ENCODE peak calls at places on chromosome 12, in eight cellular contexts. One of them, this sample, is unnamed.

GRCh38 chr12:110365743-110366473 is 37.6 kb downstream of the ANAPC7 start:
- DNase-seq in stimulated activated CD4-positive, alpha-beta T cell treated with anti-CD3 and anti-CD28 coated beads, Interleukin-12 subunit alpha, Interleukin-12 subunit beta, amount 100 ng/mL, for 24 hours: no peak
- DNase-seq in GDM1: no peak
- DNase-seq in transverse colon: no peak
- DNase-seq in stimulated activated CD8-positive, alpha-beta memory T cell treated with anti-CD3 and anti-CD28 coated beads, Interleukin-7, amount 100 ng/mL, for 1 hour: no peak
- DNase-seq in HL-60: no peak
- DNase-seq in NCI-H2081 treated with DMSO at 0.1 percent for 48 hours: no peak
- DNase-seq in cardiac fibroblast: no peak
- DNase-seq in this sample: no peak

GRCh38 chr12:12088761-12089160 is 18.0 kb downstream of the BCL2L14 start:
- DNase-seq in stimulated activated CD4-positive, alpha-beta T cell treated with anti-CD3 and anti-CD28 coated beads, Interleukin-12 subunit alpha, Interleukin-12 subunit beta, amount 100 ng/mL, for 24 hours: no peak
- DNase-seq in GDM1: no peak
- DNase-seq in transverse colon: no peak
- DNase-seq in stimulated activated CD8-positive, alpha-beta memory T cell treated with anti-CD3 and anti-CD28 coated beads, Interleukin-7, amount 100 ng/mL, for 1 hour: no peak
- DNase-seq in HL-60: no peak
- DNase-seq in NCI-H2081 treated with DMSO at 0.1 percent for 48 hours: no peak
- DNase-seq in cardiac fibroblast: no peak
- DNase-seq in this sample: no peak

GRCh38 chr12:123270380-123271181 is 1.1 kb downstream of the CDK2AP1 start:
- DNase-seq in stimulated activated CD4-positive, alpha-beta T cell treated with anti-CD3 and anti-CD28 coated beads, Interleukin-12 subunit alpha, Interleukin-12 subunit beta, amount 100 ng/mL, for 24 hours: no peak
- DNase-seq in GDM1: no peak
- DNase-seq in transverse colon: peak
- DNase-seq in stimulated activated CD8-positive, alpha-beta memory T cell treated with anti-CD3 and anti-CD28 coated beads, Interleukin-7, amount 100 ng/mL, for 1 hour: no peak
- DNase-seq in HL-60: peak
- DNase-seq in NCI-H2081 treated with DMSO at 0.1 percent for 48 hours: no peak
- DNase-seq in cardiac fibroblast: peak
- DNase-seq in this sample: no peak

GRCh38 chr12:62730649-62731377 is 204.1 kb downstream of the PPM1H start:
- DNase-seq in stimulated activated CD4-positive, alpha-beta T cell treated with anti-CD3 and anti-CD28 coated beads, Interleukin-12 subunit alpha, Interleukin-12 subunit beta, amount 100 ng/mL, for 24 hours: no peak
- DNase-seq in GDM1: peak
- DNase-seq in transverse colon: no peak
- DNase-seq in stimulated activated CD8-positive, alpha-beta memory T cell treated with anti-CD3 and anti-CD28 coated beads, Interleukin-7, amount 100 ng/mL, for 1 hour: no peak
- DNase-seq in HL-60: peak
- DNase-seq in NCI-H2081 treated with DMSO at 0.1 percent for 48 hours: no peak
- DNase-seq in cardiac fibroblast: peak
- DNase-seq in this sample: peak

GRCh38 chr12:112013601-112014402 is 576 bp downstream of the ERP29 start:
- DNase-seq in stimulated activated CD4-positive, alpha-beta T cell treated with anti-CD3 and anti-CD28 coated beads, Interleukin-12 subunit alpha, Interleukin-12 subunit beta, amount 100 ng/mL, for 24 hours: peak
- DNase-seq in GDM1: peak
- DNase-seq in transverse colon: peak
- DNase-seq in stimulated activated CD8-positive, alpha-beta memory T cell treated with anti-CD3 and anti-CD28 coated beads, Interleukin-7, amount 100 ng/mL, for 1 hour: peak
- DNase-seq in HL-60: peak
- DNase-seq in NCI-H2081 treated with DMSO at 0.1 percent for 48 hours: peak
- DNase-seq in cardiac fibroblast: peak
- DNase-seq in this sample: peak

GRCh38 chr12:57390174-57390573 is 40.7 kb downstream of the R3HDM2 start:
- DNase-seq in stimulated activated CD4-positive, alpha-beta T cell treated with anti-CD3 and anti-CD28 coated beads, Interleukin-12 subunit alpha, Interleukin-12 subunit beta, amount 100 ng/mL, for 24 hours: no peak
- DNase-seq in GDM1: no peak
- DNase-seq in transverse colon: no peak
- DNase-seq in stimulated activated CD8-positive, alpha-beta memory T cell treated with anti-CD3 and anti-CD28 coated beads, Interleukin-7, amount 100 ng/mL, for 1 hour: no peak
- DNase-seq in HL-60: no peak
- DNase-seq in NCI-H2081 treated with DMSO at 0.1 percent for 48 hours: no peak
- DNase-seq in cardiac fibroblast: no peak
- DNase-seq in this sample: no peak

GRCh38 chr12:20314325-20314724 is 54.0 kb upstream of the PDE3A start:
- DNase-seq in stimulated activated CD4-positive, alpha-beta T cell treated with anti-CD3 and anti-CD28 coated beads, Interleukin-12 subunit alpha, Interleukin-12 subunit beta, amount 100 ng/mL, for 24 hours: no peak
- DNase-seq in GDM1: no peak
- DNase-seq in transverse colon: no peak
- DNase-seq in stimulated activated CD8-positive, alpha-beta memory T cell treated with anti-CD3 and anti-CD28 coated beads, Interleukin-7, amount 100 ng/mL, for 1 hour: no peak
- DNase-seq in HL-60: no peak
- DNase-seq in NCI-H2081 treated with DMSO at 0.1 percent for 48 hours: no peak
- DNase-seq in cardiac fibroblast: peak
- DNase-seq in this sample: no peak

GRCh38 chr12:116964004-116964739 is 53.4 kb downstream of the FBXW8 start:
- DNase-seq in stimulated activated CD4-positive, alpha-beta T cell treated with anti-CD3 and anti-CD28 coated beads, Interleukin-12 subunit alpha, Interleukin-12 subunit beta, amount 100 ng/mL, for 24 hours: no peak
- DNase-seq in GDM1: no peak
- DNase-seq in transverse colon: no peak
- DNase-seq in stimulated activated CD8-positive, alpha-beta memory T cell treated with anti-CD3 and anti-CD28 coated beads, Interleukin-7, amount 100 ng/mL, for 1 hour: no peak
- DNase-seq in HL-60: no peak
- DNase-seq in NCI-H2081 treated with DMSO at 0.1 percent for 48 hours: no peak
- DNase-seq in cardiac fibroblast: no peak
- DNase-seq in this sample: no peak

GRCh38 chr12:93441111-93441616 is 583 bp downstream of the UBE2N start:
- DNase-seq in stimulated activated CD4-positive, alpha-beta T cell treated with anti-CD3 and anti-CD28 coated beads, Interleukin-12 subunit alpha, Interleukin-12 subunit beta, amount 100 ng/mL, for 24 hours: no peak
- DNase-seq in GDM1: no peak
- DNase-seq in transverse colon: peak
- DNase-seq in stimulated activated CD8-positive, alpha-beta memory T cell treated with anti-CD3 and anti-CD28 coated beads, Interleukin-7, amount 100 ng/mL, for 1 hour: peak
- DNase-seq in HL-60: no peak
- DNase-seq in NCI-H2081 treated with DMSO at 0.1 percent for 48 hours: no peak
- DNase-seq in cardiac fibroblast: no peak
- DNase-seq in this sample: no peak

GRCh38 chr12:89328483-89329030 is 23.7 kb downstream of the DUSP6 start:
- DNase-seq in stimulated activated CD4-positive, alpha-beta T cell treated with anti-CD3 and anti-CD28 coated beads, Interleukin-12 subunit alpha, Interleukin-12 subunit beta, amount 100 ng/mL, for 24 hours: no peak
- DNase-seq in GDM1: no peak
- DNase-seq in transverse colon: no peak
- DNase-seq in stimulated activated CD8-positive, alpha-beta memory T cell treated with anti-CD3 and anti-CD28 coated beads, Interleukin-7, amount 100 ng/mL, for 1 hour: no peak
- DNase-seq in HL-60: no peak
- DNase-seq in NCI-H2081 treated with DMSO at 0.1 percent for 48 hours: no peak
- DNase-seq in cardiac fibroblast: no peak
- DNase-seq in this sample: no peak

GRCh38 chr12:15646586-15646985 is 142.6 kb downstream of the EPS8 start:
- DNase-seq in stimulated activated CD4-positive, alpha-beta T cell treated with anti-CD3 and anti-CD28 coated beads, Interleukin-12 subunit alpha, Interleukin-12 subunit beta, amount 100 ng/mL, for 24 hours: no peak
- DNase-seq in GDM1: no peak
- DNase-seq in transverse colon: no peak
- DNase-seq in stimulated activated CD8-positive, alpha-beta memory T cell treated with anti-CD3 and anti-CD28 coated beads, Interleukin-7, amount 100 ng/mL, for 1 hour: no peak
- DNase-seq in HL-60: no peak
- DNase-seq in NCI-H2081 treated with DMSO at 0.1 percent for 48 hours: no peak
- DNase-seq in cardiac fibroblast: no peak
- DNase-seq in this sample: no peak

GRCh38 chr12:110465024-110465423 is 3.0 kb downstream of the GPN3 start:
- DNase-seq in stimulated activated CD4-positive, alpha-beta T cell treated with anti-CD3 and anti-CD28 coated beads, Interleukin-12 subunit alpha, Interleukin-12 subunit beta, amount 100 ng/mL, for 24 hours: no peak
- DNase-seq in GDM1: no peak
- DNase-seq in transverse colon: no peak
- DNase-seq in stimulated activated CD8-positive, alpha-beta memory T cell treated with anti-CD3 and anti-CD28 coated beads, Interleukin-7, amount 100 ng/mL, for 1 hour: no peak
- DNase-seq in HL-60: no peak
- DNase-seq in NCI-H2081 treated with DMSO at 0.1 percent for 48 hours: no peak
- DNase-seq in cardiac fibroblast: no peak
- DNase-seq in this sample: no peak

GRCh38 chr12:9745191-9745590 is 12.3 kb upstream of the CLECL1 start:
- DNase-seq in stimulated activated CD4-positive, alpha-beta T cell treated with anti-CD3 and anti-CD28 coated beads, Interleukin-12 subunit alpha, Interleukin-12 subunit beta, amount 100 ng/mL, for 24 hours: no peak
- DNase-seq in GDM1: no peak
- DNase-seq in transverse colon: no peak
- DNase-seq in stimulated activated CD8-positive, alpha-beta memory T cell treated with anti-CD3 and anti-CD28 coated beads, Interleukin-7, amount 100 ng/mL, for 1 hour: no peak
- DNase-seq in HL-60: no peak
- DNase-seq in NCI-H2081 treated with DMSO at 0.1 percent for 48 hours: no peak
- DNase-seq in cardiac fibroblast: no peak
- DNase-seq in this sample: no peak

GRCh38 chr12:54360717-54361456 is 3.4 kb downstream of the GPR84 start:
- DNase-seq in stimulated activated CD4-positive, alpha-beta T cell treated with anti-CD3 and anti-CD28 coated beads, Interleukin-12 subunit alpha, Interleukin-12 subunit beta, amount 100 ng/mL, for 24 hours: peak
- DNase-seq in GDM1: peak
- DNase-seq in transverse colon: peak
- DNase-seq in stimulated activated CD8-positive, alpha-beta memory T cell treated with anti-CD3 and anti-CD28 coated beads, Interleukin-7, amount 100 ng/mL, for 1 hour: no peak
- DNase-seq in HL-60: peak
- DNase-seq in NCI-H2081 treated with DMSO at 0.1 percent for 48 hours: peak
- DNase-seq in cardiac fibroblast: peak
- DNase-seq in this sample: peak

GRCh38 chr12:34377243-34378035 is 355.1 kb downstream of the ALG10 start:
- DNase-seq in stimulated activated CD4-positive, alpha-beta T cell treated with anti-CD3 and anti-CD28 coated beads, Interleukin-12 subunit alpha, Interleukin-12 subunit beta, amount 100 ng/mL, for 24 hours: no peak
- DNase-seq in GDM1: no peak
- DNase-seq in transverse colon: no peak
- DNase-seq in stimulated activated CD8-positive, alpha-beta memory T cell treated with anti-CD3 and anti-CD28 coated beads, Interleukin-7, amount 100 ng/mL, for 1 hour: no peak
- DNase-seq in HL-60: no peak
- DNase-seq in NCI-H2081 treated with DMSO at 0.1 percent for 48 hours: no peak
- DNase-seq in cardiac fibroblast: no peak
- DNase-seq in this sample: no peak

GRCh38 chr12:64700532-64700931 is 58.7 kb downstream of the GNS start:
- DNase-seq in stimulated activated CD4-positive, alpha-beta T cell treated with anti-CD3 and anti-CD28 coated beads, Interleukin-12 subunit alpha, Interleukin-12 subunit beta, amount 100 ng/mL, for 24 hours: no peak
- DNase-seq in GDM1: no peak
- DNase-seq in transverse colon: no peak
- DNase-seq in stimulated activated CD8-positive, alpha-beta memory T cell treated with anti-CD3 and anti-CD28 coated beads, Interleukin-7, amount 100 ng/mL, for 1 hour: no peak
- DNase-seq in HL-60: no peak
- DNase-seq in NCI-H2081 treated with DMSO at 0.1 percent for 48 hours: no peak
- DNase-seq in cardiac fibroblast: no peak
- DNase-seq in this sample: no peak

GRCh38 chr12:56839489-56840442 is 76.6 kb downstream of the HSD17B6 start:
- DNase-seq in stimulated activated CD4-positive, alpha-beta T cell treated with anti-CD3 and anti-CD28 coated beads, Interleukin-12 subunit alpha, Interleukin-12 subunit beta, amount 100 ng/mL, for 24 hours: no peak
- DNase-seq in GDM1: peak
- DNase-seq in transverse colon: peak
- DNase-seq in stimulated activated CD8-positive, alpha-beta memory T cell treated with anti-CD3 and anti-CD28 coated beads, Interleukin-7, amount 100 ng/mL, for 1 hour: no peak
- DNase-seq in HL-60: peak
- DNase-seq in NCI-H2081 treated with DMSO at 0.1 percent for 48 hours: no peak
- DNase-seq in cardiac fibroblast: peak
- DNase-seq in this sample: peak

GRCh38 chr12:2339022-2339431 is 286.2 kb downstream of the CACNA1C start:
- DNase-seq in stimulated activated CD4-positive, alpha-beta T cell treated with anti-CD3 and anti-CD28 coated beads, Interleukin-12 subunit alpha, Interleukin-12 subunit beta, amount 100 ng/mL, for 24 hours: no peak
- DNase-seq in GDM1: no peak
- DNase-seq in transverse colon: peak
- DNase-seq in stimulated activated CD8-positive, alpha-beta memory T cell treated with anti-CD3 and anti-CD28 coated beads, Interleukin-7, amount 100 ng/mL, for 1 hour: no peak
- DNase-seq in HL-60: no peak
- DNase-seq in NCI-H2081 treated with DMSO at 0.1 percent for 48 hours: no peak
- DNase-seq in cardiac fibroblast: peak
- DNase-seq in this sample: peak

GRCh38 chr12:18810537-18811253 is 72.8 kb downstream of the CAPZA3 start:
- DNase-seq in stimulated activated CD4-positive, alpha-beta T cell treated with anti-CD3 and anti-CD28 coated beads, Interleukin-12 subunit alpha, Interleukin-12 subunit beta, amount 100 ng/mL, for 24 hours: no peak
- DNase-seq in GDM1: no peak
- DNase-seq in transverse colon: no peak
- DNase-seq in stimulated activated CD8-positive, alpha-beta memory T cell treated with anti-CD3 and anti-CD28 coated beads, Interleukin-7, amount 100 ng/mL, for 1 hour: no peak
- DNase-seq in HL-60: no peak
- DNase-seq in NCI-H2081 treated with DMSO at 0.1 percent for 48 hours: no peak
- DNase-seq in cardiac fibroblast: no peak
- DNase-seq in this sample: no peak

GRCh38 chr12:8668441-8668840 is 5.8 kb upstream of the MFAP5 start:
- DNase-seq in stimulated activated CD4-positive, alpha-beta T cell treated with anti-CD3 and anti-CD28 coated beads, Interleukin-12 subunit alpha, Interleukin-12 subunit beta, amount 100 ng/mL, for 24 hours: no peak
- DNase-seq in GDM1: no peak
- DNase-seq in transverse colon: no peak
- DNase-seq in stimulated activated CD8-positive, alpha-beta memory T cell treated with anti-CD3 and anti-CD28 coated beads, Interleukin-7, amount 100 ng/mL, for 1 hour: no peak
- DNase-seq in HL-60: no peak
- DNase-seq in NCI-H2081 treated with DMSO at 0.1 percent for 48 hours: no peak
- DNase-seq in cardiac fibroblast: no peak
- DNase-seq in this sample: no peak

GRCh38 chr12:76449572-76449971 is 101.4 kb upstream of the BBS10 start:
- DNase-seq in stimulated activated CD4-positive, alpha-beta T cell treated with anti-CD3 and anti-CD28 coated beads, Interleukin-12 subunit alpha, Interleukin-12 subunit beta, amount 100 ng/mL, for 24 hours: no peak
- DNase-seq in GDM1: no peak
- DNase-seq in transverse colon: no peak
- DNase-seq in stimulated activated CD8-positive, alpha-beta memory T cell treated with anti-CD3 and anti-CD28 coated beads, Interleukin-7, amount 100 ng/mL, for 1 hour: no peak
- DNase-seq in HL-60: no peak
- DNase-seq in NCI-H2081 treated with DMSO at 0.1 percent for 48 hours: no peak
- DNase-seq in cardiac fibroblast: peak
- DNase-seq in this sample: no peak

GRCh38 chr12:93960521-93960920 is 187.9 kb upstream of the PLXNC1 start:
- DNase-seq in stimulated activated CD4-positive, alpha-beta T cell treated with anti-CD3 and anti-CD28 coated beads, Interleukin-12 subunit alpha, Interleukin-12 subunit beta, amount 100 ng/mL, for 24 hours: no peak
- DNase-seq in GDM1: no peak
- DNase-seq in transverse colon: no peak
- DNase-seq in stimulated activated CD8-positive, alpha-beta memory T cell treated with anti-CD3 and anti-CD28 coated beads, Interleukin-7, amount 100 ng/mL, for 1 hour: no peak
- DNase-seq in HL-60: no peak
- DNase-seq in NCI-H2081 treated with DMSO at 0.1 percent for 48 hours: no peak
- DNase-seq in cardiac fibroblast: no peak
- DNase-seq in this sample: no peak

GRCh38 chr12:65524666-65525065 is 246.2 kb downstream of the MSRB3 start:
- DNase-seq in stimulated activated CD4-positive, alpha-beta T cell treated with anti-CD3 and anti-CD28 coated beads, Interleukin-12 subunit alpha, Interleukin-12 subunit beta, amount 100 ng/mL, for 24 hours: no peak
- DNase-seq in GDM1: no peak
- DNase-seq in transverse colon: no peak
- DNase-seq in stimulated activated CD8-positive, alpha-beta memory T cell treated with anti-CD3 and anti-CD28 coated beads, Interleukin-7, amount 100 ng/mL, for 1 hour: no peak
- DNase-seq in HL-60: no peak
- DNase-seq in NCI-H2081 treated with DMSO at 0.1 percent for 48 hours: no peak
- DNase-seq in cardiac fibroblast: peak
- DNase-seq in this sample: no peak

GRCh38 chr12:96195845-96196451 is 1.8 kb downstream of the ELK3 start:
- DNase-seq in stimulated activated CD4-positive, alpha-beta T cell treated with anti-CD3 and anti-CD28 coated beads, Interleukin-12 subunit alpha, Interleukin-12 subunit beta, amount 100 ng/mL, for 24 hours: peak
- DNase-seq in GDM1: no peak
- DNase-seq in transverse colon: peak
- DNase-seq in stimulated activated CD8-positive, alpha-beta memory T cell treated with anti-CD3 and anti-CD28 coated beads, Interleukin-7, amount 100 ng/mL, for 1 hour: no peak
- DNase-seq in HL-60: no peak
- DNase-seq in NCI-H2081 treated with DMSO at 0.1 percent for 48 hours: no peak
- DNase-seq in cardiac fibroblast: peak
- DNase-seq in this sample: peak

GRCh38 chr12:116194935-116195431 is 82.5 kb downstream of the MED13L start:
- DNase-seq in stimulated activated CD4-positive, alpha-beta T cell treated with anti-CD3 and anti-CD28 coated beads, Interleukin-12 subunit alpha, Interleukin-12 subunit beta, amount 100 ng/mL, for 24 hours: peak
- DNase-seq in GDM1: no peak
- DNase-seq in transverse colon: peak
- DNase-seq in stimulated activated CD8-positive, alpha-beta memory T cell treated with anti-CD3 and anti-CD28 coated beads, Interleukin-7, amount 100 ng/mL, for 1 hour: peak
- DNase-seq in HL-60: no peak
- DNase-seq in NCI-H2081 treated with DMSO at 0.1 percent for 48 hours: no peak
- DNase-seq in cardiac fibroblast: no peak
- DNase-seq in this sample: no peak

GRCh38 chr12:127297327-127297726 is 969.6 kb upstream of the TMEM132C start:
- DNase-seq in stimulated activated CD4-positive, alpha-beta T cell treated with anti-CD3 and anti-CD28 coated beads, Interleukin-12 subunit alpha, Interleukin-12 subunit beta, amount 100 ng/mL, for 24 hours: no peak
- DNase-seq in GDM1: no peak
- DNase-seq in transverse colon: no peak
- DNase-seq in stimulated activated CD8-positive, alpha-beta memory T cell treated with anti-CD3 and anti-CD28 coated beads, Interleukin-7, amount 100 ng/mL, for 1 hour: no peak
- DNase-seq in HL-60: no peak
- DNase-seq in NCI-H2081 treated with DMSO at 0.1 percent for 48 hours: no peak
- DNase-seq in cardiac fibroblast: no peak
- DNase-seq in this sample: no peak

GRCh38 chr12:78208106-78208505 is 377.4 kb downstream of the NAV3 start:
- DNase-seq in stimulated activated CD4-positive, alpha-beta T cell treated with anti-CD3 and anti-CD28 coated beads, Interleukin-12 subunit alpha, Interleukin-12 subunit beta, amount 100 ng/mL, for 24 hours: no peak
- DNase-seq in GDM1: no peak
- DNase-seq in transverse colon: no peak
- DNase-seq in stimulated activated CD8-positive, alpha-beta memory T cell treated with anti-CD3 and anti-CD28 coated beads, Interleukin-7, amount 100 ng/mL, for 1 hour: no peak
- DNase-seq in HL-60: no peak
- DNase-seq in NCI-H2081 treated with DMSO at 0.1 percent for 48 hours: no peak
- DNase-seq in cardiac fibroblast: no peak
- DNase-seq in this sample: no peak

GRCh38 chr12:103205906-103206305 is 248.4 kb downstream of the ASCL1 start:
- DNase-seq in stimulated activated CD4-positive, alpha-beta T cell treated with anti-CD3 and anti-CD28 coated beads, Interleukin-12 subunit alpha, Interleukin-12 subunit beta, amount 100 ng/mL, for 24 hours: no peak
- DNase-seq in GDM1: no peak
- DNase-seq in transverse colon: no peak
- DNase-seq in stimulated activated CD8-positive, alpha-beta memory T cell treated with anti-CD3 and anti-CD28 coated beads, Interleukin-7, amount 100 ng/mL, for 1 hour: no peak
- DNase-seq in HL-60: no peak
- DNase-seq in NCI-H2081 treated with DMSO at 0.1 percent for 48 hours: no peak
- DNase-seq in cardiac fibroblast: no peak
- DNase-seq in this sample: no peak

GRCh38 chr12:93122089-93122488 is 193.0 kb upstream of the EEA1 start:
- DNase-seq in stimulated activated CD4-positive, alpha-beta T cell treated with anti-CD3 and anti-CD28 coated beads, Interleukin-12 subunit alpha, Interleukin-12 subunit beta, amount 100 ng/mL, for 24 hours: no peak
- DNase-seq in GDM1: no peak
- DNase-seq in transverse colon: no peak
- DNase-seq in stimulated activated CD8-positive, alpha-beta memory T cell treated with anti-CD3 and anti-CD28 coated beads, Interleukin-7, amount 100 ng/mL, for 1 hour: no peak
- DNase-seq in HL-60: no peak
- DNase-seq in NCI-H2081 treated with DMSO at 0.1 percent for 48 hours: no peak
- DNase-seq in cardiac fibroblast: peak
- DNase-seq in this sample: no peak

GRCh38 chr12:53938276-53939140 is at the start of gene HOXC13:
- DNase-seq in stimulated activated CD4-positive, alpha-beta T cell treated with anti-CD3 and anti-CD28 coated beads, Interleukin-12 subunit alpha, Interleukin-12 subunit beta, amount 100 ng/mL, for 24 hours: peak
- DNase-seq in GDM1: no peak
- DNase-seq in transverse colon: no peak
- DNase-seq in stimulated activated CD8-positive, alpha-beta memory T cell treated with anti-CD3 and anti-CD28 coated beads, Interleukin-7, amount 100 ng/mL, for 1 hour: no peak
- DNase-seq in HL-60: no peak
- DNase-seq in NCI-H2081 treated with DMSO at 0.1 percent for 48 hours: peak
- DNase-seq in cardiac fibroblast: peak
- DNase-seq in this sample: no peak

GRCh38 chr12:9619411-9620179 is 11.9 kb upstream of the KLRB1 start:
- DNase-seq in stimulated activated CD4-positive, alpha-beta T cell treated with anti-CD3 and anti-CD28 coated beads, Interleukin-12 subunit alpha, Interleukin-12 subunit beta, amount 100 ng/mL, for 24 hours: no peak
- DNase-seq in GDM1: no peak
- DNase-seq in transverse colon: no peak
- DNase-seq in stimulated activated CD8-positive, alpha-beta memory T cell treated with anti-CD3 and anti-CD28 coated beads, Interleukin-7, amount 100 ng/mL, for 1 hour: no peak
- DNase-seq in HL-60: peak
- DNase-seq in NCI-H2081 treated with DMSO at 0.1 percent for 48 hours: no peak
- DNase-seq in cardiac fibroblast: no peak
- DNase-seq in this sample: peak

GRCh38 chr12:88431245-88431644 is 149.0 kb downstream of the KITLG start:
- DNase-seq in stimulated activated CD4-positive, alpha-beta T cell treated with anti-CD3 and anti-CD28 coated beads, Interleukin-12 subunit alpha, Interleukin-12 subunit beta, amount 100 ng/mL, for 24 hours: no peak
- DNase-seq in GDM1: no peak
- DNase-seq in transverse colon: no peak
- DNase-seq in stimulated activated CD8-positive, alpha-beta memory T cell treated with anti-CD3 and anti-CD28 coated beads, Interleukin-7, amount 100 ng/mL, for 1 hour: no peak
- DNase-seq in HL-60: no peak
- DNase-seq in NCI-H2081 treated with DMSO at 0.1 percent for 48 hours: no peak
- DNase-seq in cardiac fibroblast: no peak
- DNase-seq in this sample: no peak

GRCh38 chr12:129901256-129901655 is 2.6 kb downstream of the TMEM132D start:
- DNase-seq in stimulated activated CD4-positive, alpha-beta T cell treated with anti-CD3 and anti-CD28 coated beads, Interleukin-12 subunit alpha, Interleukin-12 subunit beta, amount 100 ng/mL, for 24 hours: no peak
- DNase-seq in GDM1: no peak
- DNase-seq in transverse colon: no peak
- DNase-seq in stimulated activated CD8-positive, alpha-beta memory T cell treated with anti-CD3 and anti-CD28 coated beads, Interleukin-7, amount 100 ng/mL, for 1 hour: no peak
- DNase-seq in HL-60: no peak
- DNase-seq in NCI-H2081 treated with DMSO at 0.1 percent for 48 hours: no peak
- DNase-seq in cardiac fibroblast: no peak
- DNase-seq in this sample: no peak

GRCh38 chr12:7021956-7022355 is 3.7 kb upstream of the LPCAT3 start:
- DNase-seq in stimulated activated CD4-positive, alpha-beta T cell treated with anti-CD3 and anti-CD28 coated beads, Interleukin-12 subunit alpha, Interleukin-12 subunit beta, amount 100 ng/mL, for 24 hours: no peak
- DNase-seq in GDM1: no peak
- DNase-seq in transverse colon: no peak
- DNase-seq in stimulated activated CD8-positive, alpha-beta memory T cell treated with anti-CD3 and anti-CD28 coated beads, Interleukin-7, amount 100 ng/mL, for 1 hour: no peak
- DNase-seq in HL-60: no peak
- DNase-seq in NCI-H2081 treated with DMSO at 0.1 percent for 48 hours: no peak
- DNase-seq in cardiac fibroblast: peak
- DNase-seq in this sample: peak

This sample was measured in AML-193.